ENCODE peak calls at places on chromosomes 13 and 19, in eight cellular contexts. One of them, this sample, is unnamed.
A peak's percentile ranks its signal among the peaks of the same experiment; 100 is the strongest.

GRCh38 chr13:46032341-46032740 is 20.2 kb downstream of the ZC3H13 start:
- DNase-seq in HepG2: no peak
- DNase-seq in endothelial cell of umbilical vein: no peak
- DNase-seq in HCT116: no peak
- DNase-seq in GM12878: no peak
- DNase-seq in SK-N-SH: no peak
- DNase-seq in H1: no peak
- DNase-seq in K562: no peak
- DNase-seq in this sample: no peak

GRCh38 chr13:102091231-102091630 is 310.6 kb downstream of the FGF14 start:
- DNase-seq in HepG2: no peak
- DNase-seq in endothelial cell of umbilical vein: no peak
- DNase-seq in HCT116: peak; percentile 4
- DNase-seq in GM12878: no peak
- DNase-seq in SK-N-SH: no peak
- DNase-seq in H1: peak; percentile 73
- DNase-seq in K562: no peak
- DNase-seq in this sample: no peak

GRCh38 chr13:72648513-72649065 is 78.8 kb downstream of the MZT1 start:
- DNase-seq in HepG2: no peak
- DNase-seq in endothelial cell of umbilical vein: no peak
- DNase-seq in HCT116: peak; percentile 1
- DNase-seq in GM12878: no peak
- DNase-seq in SK-N-SH: no peak
- DNase-seq in H1: no peak
- DNase-seq in K562: peak; percentile 3
- DNase-seq in this sample: no peak

GRCh38 chr13:96181886-96182285 is 92.0 kb downstream of the HS6ST3 start:
- DNase-seq in HepG2: no peak
- DNase-seq in endothelial cell of umbilical vein: no peak
- DNase-seq in HCT116: no peak
- DNase-seq in GM12878: no peak
- DNase-seq in SK-N-SH: no peak
- DNase-seq in H1: no peak
- DNase-seq in K562: no peak
- DNase-seq in this sample: no peak

GRCh38 chr13:76980075-76980718 is 11.7 kb upstream of the CLN5 start:
- DNase-seq in HepG2: peak; percentile 43
- DNase-seq in endothelial cell of umbilical vein: peak; percentile 52
- DNase-seq in HCT116: peak; percentile 43
- DNase-seq in GM12878: no peak
- DNase-seq in SK-N-SH: peak; percentile 92
- DNase-seq in H1: peak; percentile 74
- DNase-seq in K562: peak; percentile 75
- DNase-seq in this sample: no peak

GRCh38 chr13:87498681-87499080 is 172.5 kb upstream of the SLITRK5 start:
- DNase-seq in HepG2: peak; percentile 0
- DNase-seq in endothelial cell of umbilical vein: no peak
- DNase-seq in HCT116: no peak
- DNase-seq in GM12878: no peak
- DNase-seq in SK-N-SH: no peak
- DNase-seq in H1: no peak
- DNase-seq in K562: no peak
- DNase-seq in this sample: peak; percentile 28

GRCh38 chr13:28530729-28531194 is 35.8 kb upstream of the FLT1 start:
- DNase-seq in HepG2: no peak
- DNase-seq in endothelial cell of umbilical vein: no peak
- DNase-seq in HCT116: no peak
- DNase-seq in GM12878: no peak
- DNase-seq in SK-N-SH: no peak
- DNase-seq in H1: no peak
- DNase-seq in K562: no peak
- DNase-seq in this sample: no peak

GRCh38 chr19:18274303-18274775 is at the start of gene IQCN:
- DNase-seq in HepG2: peak; percentile 62
- DNase-seq in endothelial cell of umbilical vein: no peak
- DNase-seq in HCT116: no peak
- DNase-seq in GM12878: no peak
- DNase-seq in SK-N-SH: no peak
- DNase-seq in H1: no peak
- DNase-seq in K562: no peak
- DNase-seq in this sample: no peak

GRCh38 chr13:32259116-32259515 is 56.0 kb downstream of the ZAR1L start:
- DNase-seq in HepG2: peak; percentile 28
- DNase-seq in endothelial cell of umbilical vein: no peak
- DNase-seq in HCT116: no peak
- DNase-seq in GM12878: no peak
- DNase-seq in SK-N-SH: no peak
- DNase-seq in H1: no peak
- DNase-seq in K562: no peak
- DNase-seq in this sample: no peak

GRCh38 chr13:33497146-33497845 is 211.7 kb upstream of the STARD13 start:
- DNase-seq in HepG2: no peak
- DNase-seq in endothelial cell of umbilical vein: peak; percentile 89
- DNase-seq in HCT116: no peak
- DNase-seq in GM12878: no peak
- DNase-seq in SK-N-SH: no peak
- DNase-seq in H1: no peak
- DNase-seq in K562: no peak
- DNase-seq in this sample: no peak

GRCh38 chr13:103663996-103664395 is 597.8 kb upstream of the SLC10A2 start:
- DNase-seq in HepG2: no peak
- DNase-seq in endothelial cell of umbilical vein: no peak
- DNase-seq in HCT116: no peak
- DNase-seq in GM12878: no peak
- DNase-seq in SK-N-SH: no peak
- DNase-seq in H1: no peak
- DNase-seq in K562: no peak
- DNase-seq in this sample: peak; percentile 39

GRCh38 chr19:2270572-2271515 is 11.1 kb downstream of the PEAK3 start:
- DNase-seq in HepG2: peak; percentile 44
- DNase-seq in endothelial cell of umbilical vein: peak; percentile 63
- DNase-seq in HCT116: no peak
- DNase-seq in GM12878: no peak
- DNase-seq in SK-N-SH: peak; percentile 83
- DNase-seq in H1: no peak
- DNase-seq in K562: peak; percentile 84
- DNase-seq in this sample: no peak

GRCh38 chr13:98461525-98462240 is 115.2 kb downstream of the STK24 start:
- DNase-seq in HepG2: no peak
- DNase-seq in endothelial cell of umbilical vein: no peak
- DNase-seq in HCT116: no peak
- DNase-seq in GM12878: no peak
- DNase-seq in SK-N-SH: no peak
- DNase-seq in H1: no peak
- DNase-seq in K562: no peak
- DNase-seq in this sample: no peak

GRCh38 chr19:8698433-8699063 is at the start of gene ACTL9:
- DNase-seq in HepG2: no peak
- DNase-seq in endothelial cell of umbilical vein: no peak
- DNase-seq in HCT116: no peak
- DNase-seq in GM12878: no peak
- DNase-seq in SK-N-SH: no peak
- DNase-seq in H1: no peak
- DNase-seq in K562: no peak
- DNase-seq in this sample: no peak

GRCh38 chr19:42466521-42467436 is 24.0 kb upstream of the CXCL17 start:
- DNase-seq in HepG2: no peak
- DNase-seq in endothelial cell of umbilical vein: no peak
- DNase-seq in HCT116: no peak
- DNase-seq in GM12878: no peak
- DNase-seq in SK-N-SH: no peak
- DNase-seq in H1: no peak
- DNase-seq in K562: no peak
- DNase-seq in this sample: no peak

GRCh38 chr19:45798995-45799517 is 6.4 kb upstream of the DMWD start:
- DNase-seq in HepG2: peak; percentile 31
- DNase-seq in endothelial cell of umbilical vein: peak; percentile 79
- DNase-seq in HCT116: no peak
- DNase-seq in GM12878: peak; percentile 23
- DNase-seq in SK-N-SH: peak; percentile 91
- DNase-seq in H1: no peak
- DNase-seq in K562: peak; percentile 72
- DNase-seq in this sample: peak; percentile 14

GRCh38 chr13:27358420-27358819 is 66.0 kb upstream of the GTF3A start:
- DNase-seq in HepG2: no peak
- DNase-seq in endothelial cell of umbilical vein: no peak
- DNase-seq in HCT116: no peak
- DNase-seq in GM12878: no peak
- DNase-seq in SK-N-SH: no peak
- DNase-seq in H1: no peak
- DNase-seq in K562: no peak
- DNase-seq in this sample: no peak

GRCh38 chr19:40754611-40755247 is 3.7 kb downstream of the SNRPA start:
- DNase-seq in HepG2: peak; percentile 62
- DNase-seq in endothelial cell of umbilical vein: no peak
- DNase-seq in HCT116: no peak
- DNase-seq in GM12878: no peak
- DNase-seq in SK-N-SH: no peak
- DNase-seq in H1: no peak
- DNase-seq in K562: no peak
- DNase-seq in this sample: no peak

GRCh38 chr19:34172661-34173144 is 399 bp downstream of the LSM14A start:
- DNase-seq in HepG2: no peak
- DNase-seq in endothelial cell of umbilical vein: no peak
- DNase-seq in HCT116: no peak
- DNase-seq in GM12878: no peak
- DNase-seq in SK-N-SH: peak; percentile 70
- DNase-seq in H1: peak; percentile 10
- DNase-seq in K562: no peak
- DNase-seq in this sample: no peak

GRCh38 chr13:80444240-80445015 is 103.5 kb upstream of the SPRY2 start:
- DNase-seq in HepG2: no peak
- DNase-seq in endothelial cell of umbilical vein: no peak
- DNase-seq in HCT116: no peak
- DNase-seq in GM12878: no peak
- DNase-seq in SK-N-SH: no peak
- DNase-seq in H1: no peak
- DNase-seq in K562: no peak
- DNase-seq in this sample: no peak

GRCh38 chr19:7242601-7243258 is 51.5 kb downstream of the INSR start:
- DNase-seq in HepG2: no peak
- DNase-seq in endothelial cell of umbilical vein: peak; percentile 23
- DNase-seq in HCT116: no peak
- DNase-seq in GM12878: peak; percentile 77
- DNase-seq in SK-N-SH: peak; percentile 49
- DNase-seq in H1: no peak
- DNase-seq in K562: no peak
- DNase-seq in this sample: no peak

DNA sequence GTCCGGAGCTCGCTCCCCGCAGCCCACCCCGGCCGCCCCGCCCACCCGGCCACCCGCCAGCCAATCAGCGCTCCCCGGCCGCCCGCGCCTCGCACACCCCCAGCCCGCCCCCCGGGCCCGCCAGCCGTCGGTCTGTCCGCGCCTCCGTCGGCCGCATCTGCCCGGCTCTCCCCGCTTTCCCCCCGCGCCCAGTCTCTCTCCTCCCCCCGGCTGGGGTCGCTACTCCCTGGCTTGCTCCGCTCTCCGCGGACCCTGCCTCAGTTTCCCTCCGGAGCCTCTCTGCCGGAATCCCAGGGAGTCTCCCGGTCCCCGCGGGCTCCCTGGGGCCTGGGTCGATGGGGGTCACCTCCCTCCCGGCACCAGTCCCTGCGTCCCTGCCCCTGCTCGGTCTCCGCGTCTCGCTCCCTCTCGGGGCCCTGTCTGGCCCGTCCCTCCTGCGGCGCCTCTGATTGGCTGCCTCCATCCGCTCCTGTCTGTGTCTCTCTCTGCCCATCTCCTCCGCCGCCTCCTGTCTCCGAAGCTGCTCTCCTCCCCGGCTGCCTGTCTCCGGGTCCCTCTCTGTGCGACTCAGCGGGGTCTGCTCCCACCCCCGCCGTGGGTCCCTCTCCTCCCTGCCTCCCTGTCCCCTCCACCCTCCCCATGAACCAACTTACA is 485 bp downstream of the IL11 start:
- DNase-seq in HepG2: no peak
- DNase-seq in endothelial cell of umbilical vein: no peak
- DNase-seq in HCT116: no peak
- DNase-seq in GM12878: no peak
- DNase-seq in SK-N-SH: peak; percentile 96
- DNase-seq in H1: no peak
- DNase-seq in K562: peak; percentile 52
- DNase-seq in this sample: no peak
- H3K9ac ChIP-seq in HepG2: no peak overlapping the region
- H3K9ac ChIP-seq in endothelial cell of umbilical vein: no peak overlapping the region
- H3K9ac ChIP-seq in HCT116: peak overlapping the region; percentile 41
- H3K9ac ChIP-seq in GM12878: no peak overlapping the region
- H3K9ac ChIP-seq in SK-N-SH: peak overlapping the region; percentile 92
- H3K9ac ChIP-seq in H1: no peak overlapping the region
- H3K9ac ChIP-seq in K562: no peak overlapping the region
- H3K9ac ChIP-seq in this sample: no peak overlapping the region

GRCh38 chr19:10717054-10717355 is 874 bp upstream of the DNM2 start:
- DNase-seq in HepG2: no peak
- DNase-seq in endothelial cell of umbilical vein: no peak
- DNase-seq in HCT116: no peak
- DNase-seq in GM12878: no peak
- DNase-seq in SK-N-SH: no peak
- DNase-seq in H1: no peak
- DNase-seq in K562: no peak
- DNase-seq in this sample: no peak
- TF ChIP-seq POLR2AphosphoS5 in HepG2: no peak
- TF ChIP-seq POLR2AphosphoS5 in endothelial cell of umbilical vein: no peak
- TF ChIP-seq POLR2AphosphoS5 in HCT116: no peak
- TF ChIP-seq POLR2AphosphoS5 in GM12878: no peak
- TF ChIP-seq POLR2AphosphoS5 in SK-N-SH: no peak
- TF ChIP-seq POLR2AphosphoS5 in H1: no peak
- TF ChIP-seq POLR2AphosphoS5 in K562: no peak
- TF ChIP-seq POLR2AphosphoS5 in this sample: no peak

GRCh38 chr13:60613080-60613479 is 216.1 kb downstream of the TDRD3 start:
- DNase-seq in HepG2: no peak
- DNase-seq in endothelial cell of umbilical vein: no peak
- DNase-seq in HCT116: no peak
- DNase-seq in GM12878: no peak
- DNase-seq in SK-N-SH: no peak
- DNase-seq in H1: no peak
- DNase-seq in K562: no peak
- DNase-seq in this sample: no peak
- H3K9ac ChIP-seq in HepG2: no peak overlapping the region
- H3K9ac ChIP-seq in endothelial cell of umbilical vein: no peak overlapping the region
- H3K9ac ChIP-seq in HCT116: no peak overlapping the region
- H3K9ac ChIP-seq in GM12878: no peak overlapping the region
- H3K9ac ChIP-seq in SK-N-SH: no peak overlapping the region
- H3K9ac ChIP-seq in H1: no peak overlapping the region
- H3K9ac ChIP-seq in K562: no peak overlapping the region
- H3K9ac ChIP-seq in this sample: no peak overlapping the region

DNA sequence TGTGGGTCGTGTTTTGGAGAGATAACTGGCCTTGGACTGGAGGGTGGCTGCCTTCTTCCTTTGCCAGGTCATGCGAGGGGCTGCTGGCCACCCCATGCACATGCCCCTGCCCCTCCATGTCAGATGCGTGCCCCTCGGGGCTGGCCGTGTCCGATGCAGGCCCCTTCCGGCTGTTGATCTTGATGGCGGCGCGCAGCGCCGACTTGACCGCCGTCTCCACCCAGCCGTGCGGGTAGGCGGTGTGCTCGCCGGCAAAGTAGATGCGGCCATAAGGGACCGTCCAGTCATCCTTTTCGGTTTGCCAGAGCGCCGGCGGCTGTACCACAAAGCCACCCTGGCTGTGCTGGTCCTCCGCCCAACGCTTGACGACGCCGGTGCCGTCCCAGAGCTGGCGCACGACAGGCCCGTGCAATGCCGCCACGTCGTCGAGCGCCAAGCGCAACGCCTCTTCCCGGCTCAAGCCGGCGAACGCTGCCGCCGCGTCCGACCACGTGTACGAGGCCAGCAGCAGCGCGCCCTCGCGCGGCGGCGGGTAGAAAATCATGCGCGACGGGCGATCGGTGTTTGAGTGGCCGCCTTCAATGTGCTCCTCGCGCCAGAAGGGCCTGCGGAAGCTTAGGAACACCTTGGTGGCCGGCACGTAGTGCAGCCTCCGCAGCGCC is 6.9 kb downstream of the IL4I1 start:
- DNase-seq in HepG2: no peak
- DNase-seq in endothelial cell of umbilical vein: peak; percentile 79
- DNase-seq in HCT116: peak; percentile 53
- DNase-seq in GM12878: no peak
- DNase-seq in SK-N-SH: peak; percentile 82
- DNase-seq in H1: peak; percentile 88
- DNase-seq in K562: peak; percentile 95
- DNase-seq in this sample: no peak
- TF ChIP-seq POLR2AphosphoS5 in HepG2: no peak
- TF ChIP-seq POLR2AphosphoS5 in endothelial cell of umbilical vein: peak; percentile 67
- TF ChIP-seq POLR2AphosphoS5 in HCT116: no peak
- TF ChIP-seq POLR2AphosphoS5 in GM12878: no peak
- TF ChIP-seq POLR2AphosphoS5 in SK-N-SH: no peak
- TF ChIP-seq POLR2AphosphoS5 in H1: peak; percentile 58
- TF ChIP-seq POLR2AphosphoS5 in K562: peak; percentile 41
- TF ChIP-seq POLR2AphosphoS5 in this sample: no peak

This sample was measured in SK-N-MC.